ENCODE peak calls at places on chromosomes 5 and 9, in ten cellular contexts. X, Z, N, P, C, J, L, V, R and G are unnamed samples.

GRCh38 chr5:153974131-153974812 is 64.4 kb downstream of the FAM114A2 start:
- DNase-seq in N (peak; percentile 40), P (peak; percentile 53), L (no peak), R (peak; percentile 18), Z (peak; percentile 40), X (peak; percentile 37), J (peak; percentile 25), C (peak; percentile 25), V (no peak), G (no peak)

GRCh38 chr5:174329738-174330137 is 284.2 kb downstream of the NSG2 start:
- DNase-seq in L (no peak), R (no peak), X (no peak), Z (no peak), J (no peak), N (peak; percentile 49), P (no peak), V (no peak), C (no peak), G (no peak)

GRCh38 chr9:137751616-137752015 is 126.0 kb upstream of the CACNA1B start:
- DNase-seq in R (no peak), P (no peak), L (no peak), Z (no peak), C (no peak), V (no peak), N (no peak), X (no peak), J (no peak), G (no peak)

GRCh38 chr5:170151105-170151831 is 45.6 kb downstream of the FOXI1 start:
- DNase-seq in V (peak; percentile 78), L (no peak), X (no peak), C (peak; percentile 54), N (peak; percentile 44), Z (peak; percentile 65), P (peak; percentile 88), J (peak; percentile 55), R (peak; percentile 57), G (no peak)

GRCh38 chr5:87277279-87277835 is 9.7 kb downstream of the RASA1 start:
- DNase-seq in V (no peak), Z (no peak), L (no peak), N (peak; percentile 30), R (no peak), J (no peak), C (no peak), P (no peak), X (no peak), G (no peak)

GRCh38 chr5:1667648-1668140 is 131.9 kb downstream of the MRPL36 start:
- DNase-seq in L (no peak), J (no peak), R (no peak), N (no peak), Z (no peak), X (no peak), V (peak; percentile 37), C (no peak), P (no peak), G (no peak)

GRCh38 chr9:36050472-36050871 is 13.8 kb downstream of the RECK start:
- DNase-seq in N (no peak), L (no peak), V (no peak), C (no peak), Z (no peak), X (no peak), P (no peak), R (no peak), J (no peak), G (no peak)

GRCh38 chr5:90185897-90186468 is 223.6 kb downstream of the CETN3 start:
- DNase-seq in Z (no peak), J (no peak), X (no peak), N (no peak), P (no peak), C (no peak), V (no peak), R (no peak), L (no peak), G (no peak)

GRCh38 chr9:128654481-128654880 is 2.2 kb downstream of the DYNC2I2 start:
- DNase-seq in C (no peak), X (no peak), V (no peak), Z (no peak), N (no peak), J (no peak), P (no peak), L (no peak), R (no peak), G (no peak)

GRCh38 chr9:128657796-128658195 is 1.1 kb upstream of the DYNC2I2 start:
- DNase-seq in P (no peak), R (no peak), C (no peak), L (no peak), V (no peak), Z (no peak), J (no peak), N (no peak), X (no peak), G (no peak)

GRCh38 chr9:128653941-128654340 is 2.7 kb downstream of the DYNC2I2 start:
- DNase-seq in N (no peak), P (no peak), J (no peak), V (no peak), L (no peak), X (no peak), R (no peak), C (no peak), Z (no peak), G (no peak)

GRCh38 chr9:128657344-128657704 is 677 bp upstream of the DYNC2I2 start:
- DNase-seq in R (no peak), J (no peak), C (no peak), L (no peak), Z (no peak), X (no peak), N (no peak), P (no peak), V (no peak), G (no peak)

GRCh38 chr9:128656416-128657343 is at the start of gene DYNC2I2:
- DNase-seq in J (peak; percentile 97), R (peak; percentile 89), Z (peak; percentile 98), L (peak; percentile 98), P (peak; percentile 95), C (peak; percentile 87), X (peak; percentile 91), V (peak; percentile 99), N (peak; percentile 90), G (peak; percentile 97)
- TF ChIP-seq POLR2A in J (no peak), R (peak; percentile 70), Z (peak; percentile 83), L (peak; percentile 27), P (peak; percentile 77), C (peak; percentile 68), X (peak; percentile 56), V (peak; percentile 66), N (peak; percentile 74), G (peak; percentile 38)

GRCh38 chr9:110936719-110937452 is 101.4 kb downstream of the LPAR1 start:
- DNase-seq in Z (no peak), R (no peak), N (peak; percentile 87), C (no peak), J (no peak), P (no peak), X (no peak), V (no peak), L (no peak), G (no peak)

GRCh38 chr9:110936252-110936651 is 102.0 kb downstream of the LPAR1 start:
- DNase-seq in R (no peak), V (no peak), N (no peak), X (no peak), Z (no peak), L (no peak), P (no peak), C (no peak), J (no peak), G (no peak)

GRCh38 chr9:110935829-110936228 is 102.4 kb downstream of the LPAR1 start:
- DNase-seq in L (no peak), J (no peak), R (no peak), N (no peak), P (no peak), C (no peak), X (no peak), V (no peak), Z (no peak), G (no peak)

GRCh38 chr9:110933350-110934001 is 104.8 kb downstream of the LPAR1 start:
- DNase-seq in L (no peak), X (no peak), R (no peak), V (no peak), J (no peak), C (no peak), P (no peak), N (no peak), Z (no peak), G (no peak)

GRCh38 chr9:110932883-110933282 is 105.4 kb downstream of the LPAR1 start:
- DNase-seq in R (no peak), X (no peak), J (no peak), P (no peak), Z (no peak), C (no peak), L (no peak), N (no peak), V (no peak), G (no peak)
- H3K27ac ChIP-seq in R (no peak overlapping the region), X (no peak overlapping the region), J (no peak overlapping the region), P (no peak overlapping the region), Z (no peak overlapping the region), C (no peak overlapping the region), L (peak overlapping the region; percentile 59), N (no peak overlapping the region), V (no peak overlapping the region), G (no peak overlapping the region)

DNA sequence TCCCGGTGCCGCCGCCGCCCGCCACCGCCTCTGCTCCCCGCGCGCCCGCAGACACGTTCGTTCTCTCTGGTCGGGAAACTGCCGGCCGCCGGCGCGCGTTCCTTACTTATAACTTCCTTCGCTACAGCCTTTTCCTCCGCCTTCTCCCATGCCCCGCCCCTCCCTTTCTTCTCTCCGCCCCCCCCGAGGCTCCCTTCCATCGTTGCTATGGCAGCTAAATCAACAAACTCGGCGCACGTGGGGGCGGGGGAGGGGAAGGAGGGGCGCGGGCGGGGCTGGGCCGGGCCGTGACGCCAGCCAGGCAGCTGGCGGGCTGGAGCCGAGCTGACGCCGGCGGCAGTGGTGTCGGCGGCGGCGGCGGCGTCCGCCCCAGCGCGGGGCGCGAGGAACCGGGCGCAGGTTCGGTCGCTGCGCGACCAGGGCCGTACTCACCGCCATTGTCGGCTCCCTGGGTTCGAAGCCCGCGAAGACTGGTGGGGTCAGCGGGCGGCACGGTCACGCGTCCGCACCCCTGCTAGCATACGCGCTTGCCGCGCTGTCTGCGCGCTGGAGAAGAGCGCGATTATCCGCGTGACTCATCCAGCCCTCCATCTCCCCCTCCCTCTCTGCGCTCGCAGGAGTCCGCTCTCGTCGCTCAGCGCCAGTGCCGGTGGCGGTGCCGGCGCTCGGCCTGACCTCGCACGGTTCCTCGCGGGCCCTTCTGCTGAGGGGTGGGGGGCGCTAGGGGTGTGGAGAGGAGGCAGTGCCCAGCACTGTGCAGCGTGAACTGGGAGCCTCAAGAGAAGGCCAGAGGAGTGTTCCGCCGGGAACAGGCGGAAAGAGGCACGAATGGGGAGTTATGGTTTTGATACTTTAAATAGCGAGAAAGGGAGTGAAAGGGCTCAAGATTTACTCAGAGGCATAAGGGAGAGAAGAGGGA is at the start of gene KLF4:
- DNase-seq in Z (peak; percentile 92), R (peak; percentile 86), X (peak; percentile 94), P (peak; percentile 94), L (peak; percentile 96), J (peak; percentile 96), V (peak; percentile 94), C (peak; percentile 62), N (peak; percentile 91), G (peak; percentile 91)
- TF ChIP-seq POLR2A in Z (peak; percentile 91), R (peak; percentile 41), X (peak; percentile 94), P (peak; percentile 33), L (peak; percentile 78), J (peak; percentile 55), V (peak; percentile 92), C (no peak), N (peak; percentile 93), G (peak; percentile 95)

DNA sequence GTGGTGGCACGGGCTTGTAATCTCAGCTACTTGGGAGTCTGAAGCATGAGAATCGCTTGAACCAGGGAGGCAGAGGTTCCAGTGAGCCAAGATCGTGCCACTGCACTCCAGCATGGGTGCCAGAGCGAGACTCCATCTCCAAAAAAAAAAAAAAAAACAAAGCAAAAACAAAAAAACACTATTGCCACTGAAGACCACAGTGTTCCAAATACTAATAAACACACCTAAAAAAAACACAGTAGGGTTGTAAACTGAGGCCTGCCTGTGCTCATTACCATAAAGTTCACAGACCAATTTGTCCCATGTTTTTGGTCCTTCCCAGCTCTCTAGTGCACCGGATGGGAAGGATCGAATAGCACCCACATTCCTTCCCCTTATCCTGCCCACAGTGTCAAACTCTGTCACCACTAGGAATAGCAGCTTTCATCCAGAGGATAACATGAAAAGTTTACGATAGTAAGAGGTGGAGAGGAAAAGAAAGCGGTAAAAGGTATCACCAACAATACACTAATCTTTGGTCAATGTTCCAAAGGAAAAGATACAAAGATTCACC is 49.2 kb downstream of the MYO10 start:
- DNase-seq in C (no peak), N (no peak), V (no peak), P (no peak), Z (no peak), J (no peak), X (no peak), R (no peak), L (no peak), G (no peak)
- H3K27ac ChIP-seq in C (no peak overlapping the region), N (peak overlapping the region; percentile 19), V (no peak overlapping the region), P (no peak overlapping the region), Z (no peak overlapping the region), J (peak overlapping the region; percentile 63), X (no peak overlapping the region), R (no peak overlapping the region), L (no peak overlapping the region), G (no peak overlapping the region)